ENCODE peak calls at places on chromosomes 5 and 9, in five cellular contexts. One of them, this sample, is unnamed.

GRCh38 chr5:73565969-73566547 is 515 bp downstream of the UTP15 start:
- DNase-seq in HepG2: no peak
- DNase-seq in transverse colon: no peak
- DNase-seq in spleen: no peak
- DNase-seq in Panc1: no peak
- DNase-seq in this sample: no peak

GRCh38 chr5:20023686-20024085 is 35.7 kb upstream of the CDH18 start:
- DNase-seq in spleen: no peak
- DNase-seq in Panc1: no peak
- DNase-seq in transverse colon: no peak
- DNase-seq in HepG2: no peak
- DNase-seq in this sample: no peak

GRCh38 chr9:101814064-101814463 is 75.6 kb upstream of the GRIN3A start:
- DNase-seq in spleen: no peak
- DNase-seq in HepG2: no peak
- DNase-seq in transverse colon: no peak
- DNase-seq in Panc1: no peak
- DNase-seq in this sample: no peak

GRCh38 chr9:14098102-14098501 is 215.8 kb downstream of the NFIB start:
- DNase-seq in HepG2: no peak
- DNase-seq in transverse colon: no peak
- DNase-seq in spleen: no peak
- DNase-seq in Panc1: no peak
- DNase-seq in this sample: no peak

GRCh38 chr9:72758944-72759343 is 193.9 kb downstream of the ALDH1A1 start:
- DNase-seq in spleen: no peak
- DNase-seq in transverse colon: no peak
- DNase-seq in Panc1: no peak
- DNase-seq in HepG2: no peak
- DNase-seq in this sample: no peak

GRCh38 chr9:34999576-34999975 is 10.0 kb downstream of the DNAJB5 start:
- DNase-seq in spleen: no peak
- DNase-seq in Panc1: no peak
- DNase-seq in HepG2: no peak
- DNase-seq in transverse colon: no peak
- DNase-seq in this sample: no peak

GRCh38 chr9:20573023-20573422 is 49.3 kb downstream of the MLLT3 start:
- DNase-seq in HepG2: no peak
- DNase-seq in spleen: no peak
- DNase-seq in Panc1: no peak
- DNase-seq in transverse colon: no peak
- DNase-seq in this sample: no peak

GRCh38 chr5:129973716-129974426 is 69.6 kb downstream of the CHSY3 start:
- DNase-seq in Panc1: no peak
- DNase-seq in HepG2: no peak
- DNase-seq in spleen: no peak
- DNase-seq in transverse colon: no peak
- DNase-seq in this sample: no peak

GRCh38 chr9:12461759-12462158 is 231.4 kb upstream of the TYRP1 start:
- DNase-seq in Panc1: no peak
- DNase-seq in spleen: no peak
- DNase-seq in transverse colon: no peak
- DNase-seq in HepG2: no peak
- DNase-seq in this sample: no peak

GRCh38 chr5:77851229-77852067 is 75.3 kb upstream of the TBCA start:
- DNase-seq in transverse colon: no peak
- DNase-seq in HepG2: no peak
- DNase-seq in spleen: peak
- DNase-seq in Panc1: no peak
- DNase-seq in this sample: no peak

GRCh38 chr5:108260105-108260857 is 121.6 kb downstream of the FBXL17 start:
- DNase-seq in transverse colon: peak
- DNase-seq in Panc1: peak
- DNase-seq in HepG2: peak
- DNase-seq in spleen: peak
- DNase-seq in this sample: peak

GRCh38 chr5:29304555-29304954 is 1888.9 kb upstream of the CDH6 start:
- DNase-seq in spleen: no peak
- DNase-seq in Panc1: no peak
- DNase-seq in HepG2: no peak
- DNase-seq in transverse colon: no peak
- DNase-seq in this sample: no peak

GRCh38 chr9:37775216-37775919 is 9.5 kb downstream of the EXOSC3 start:
- DNase-seq in Panc1: no peak
- DNase-seq in spleen: no peak
- DNase-seq in HepG2: no peak
- DNase-seq in transverse colon: no peak
- DNase-seq in this sample: no peak

GRCh38 chr9:36074870-36075532 is 38.3 kb downstream of the RECK start:
- DNase-seq in transverse colon: peak
- DNase-seq in spleen: no peak
- DNase-seq in HepG2: peak
- DNase-seq in Panc1: no peak
- DNase-seq in this sample: no peak

GRCh38 chr5:78809444-78809843 is 160.9 kb upstream of the LHFPL2 start:
- DNase-seq in HepG2: no peak
- DNase-seq in spleen: no peak
- DNase-seq in Panc1: no peak
- DNase-seq in transverse colon: no peak
- DNase-seq in this sample: no peak

GRCh38 chr9:120475341-120475740 is 104.6 kb downstream of the CDK5RAP2 start:
- DNase-seq in spleen: no peak
- DNase-seq in HepG2: no peak
- DNase-seq in transverse colon: no peak
- DNase-seq in Panc1: no peak
- DNase-seq in this sample: no peak

GRCh38 chr9:88998506-88998905 is 7.2 kb downstream of the S1PR3 start:
- DNase-seq in transverse colon: no peak
- DNase-seq in HepG2: no peak
- DNase-seq in Panc1: no peak
- DNase-seq in spleen: no peak
- DNase-seq in this sample: peak

GRCh38 chr5:135162661-135163265 is 128.7 kb upstream of the PITX1 start:
- DNase-seq in Panc1: no peak
- DNase-seq in HepG2: peak
- DNase-seq in spleen: no peak
- DNase-seq in transverse colon: no peak
- DNase-seq in this sample: no peak

GRCh38 chr9:129834489-129835127 is 467 bp downstream of the C9orf78 start:
- DNase-seq in transverse colon: peak
- DNase-seq in spleen: peak
- DNase-seq in Panc1: no peak
- DNase-seq in HepG2: peak
- DNase-seq in this sample: no peak

DNA sequence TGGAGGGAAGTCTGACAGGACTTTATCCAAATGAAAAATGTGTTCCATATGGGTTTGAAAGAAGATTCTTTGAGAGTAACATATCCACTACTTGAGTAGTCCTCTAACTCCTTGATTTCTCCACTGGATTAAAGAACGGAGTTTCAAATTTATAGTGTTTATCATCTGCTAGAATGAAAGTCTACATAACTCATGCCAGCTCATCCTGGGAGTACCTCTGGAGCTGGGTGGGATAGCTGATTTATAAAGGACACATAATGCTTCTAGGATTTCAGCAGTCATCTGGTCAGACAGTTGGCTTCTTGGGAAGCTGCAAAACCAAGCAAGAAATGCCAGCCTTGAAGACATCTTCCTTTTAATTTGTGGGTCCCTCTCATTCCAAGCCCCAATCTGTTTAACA is 3.1 kb downstream of the GALNT10 start:
- DNase-seq in transverse colon: no peak
- DNase-seq in HepG2: no peak
- DNase-seq in Panc1: no peak
- DNase-seq in spleen: no peak
- DNase-seq in this sample: no peak
- TF ChIP-seq POLR2AphosphoS5 in transverse colon: no peak
- TF ChIP-seq POLR2AphosphoS5 in HepG2: no peak
- TF ChIP-seq POLR2AphosphoS5 in Panc1: no peak
- TF ChIP-seq POLR2AphosphoS5 in spleen: no peak
- TF ChIP-seq POLR2AphosphoS5 in this sample: no peak

GRCh38 chr9:7370378-7370777 is 429.2 kb downstream of the DMAC1 start:
- DNase-seq in transverse colon: no peak
- DNase-seq in Panc1: no peak
- DNase-seq in spleen: no peak
- DNase-seq in HepG2: peak
- DNase-seq in this sample: no peak
- H3K27ac ChIP-seq in transverse colon: no peak
- H3K27ac ChIP-seq in Panc1: no peak
- H3K27ac ChIP-seq in spleen: no peak
- H3K27ac ChIP-seq in HepG2: no peak
- H3K27ac ChIP-seq in this sample: no peak

GRCh38 chr5:157867736-157868135 is 8.8 kb upstream of the CLINT1 start:
- DNase-seq in transverse colon: no peak
- DNase-seq in Panc1: no peak
- DNase-seq in spleen: no peak
- DNase-seq in HepG2: no peak
- DNase-seq in this sample: peak

GRCh38 chr5:157874861-157875260 is 15.9 kb upstream of the CLINT1 start:
- DNase-seq in spleen: no peak
- DNase-seq in HepG2: no peak
- DNase-seq in Panc1: no peak
- DNase-seq in transverse colon: no peak
- DNase-seq in this sample: no peak

GRCh38 chr5:157866536-157866935 is 7.6 kb upstream of the CLINT1 start:
- DNase-seq in spleen: no peak
- DNase-seq in Panc1: no peak
- DNase-seq in transverse colon: no peak
- DNase-seq in HepG2: no peak
- DNase-seq in this sample: no peak

GRCh38 chr5:157865844-157866243 is 6.9 kb upstream of the CLINT1 start:
- DNase-seq in HepG2: peak
- DNase-seq in Panc1: no peak
- DNase-seq in transverse colon: no peak
- DNase-seq in spleen: no peak
- DNase-seq in this sample: no peak

GRCh38 chr5:157870837-157871834 is 12.2 kb upstream of the CLINT1 start:
- DNase-seq in HepG2: peak
- DNase-seq in spleen: no peak
- DNase-seq in transverse colon: no peak
- DNase-seq in Panc1: no peak
- DNase-seq in this sample: no peak
- TF ChIP-seq CTCF in HepG2: no peak
- TF ChIP-seq CTCF in spleen: no peak
- TF ChIP-seq CTCF in transverse colon: no peak
- TF ChIP-seq CTCF in Panc1: no peak
- TF ChIP-seq CTCF in this sample: no peak

DNA sequence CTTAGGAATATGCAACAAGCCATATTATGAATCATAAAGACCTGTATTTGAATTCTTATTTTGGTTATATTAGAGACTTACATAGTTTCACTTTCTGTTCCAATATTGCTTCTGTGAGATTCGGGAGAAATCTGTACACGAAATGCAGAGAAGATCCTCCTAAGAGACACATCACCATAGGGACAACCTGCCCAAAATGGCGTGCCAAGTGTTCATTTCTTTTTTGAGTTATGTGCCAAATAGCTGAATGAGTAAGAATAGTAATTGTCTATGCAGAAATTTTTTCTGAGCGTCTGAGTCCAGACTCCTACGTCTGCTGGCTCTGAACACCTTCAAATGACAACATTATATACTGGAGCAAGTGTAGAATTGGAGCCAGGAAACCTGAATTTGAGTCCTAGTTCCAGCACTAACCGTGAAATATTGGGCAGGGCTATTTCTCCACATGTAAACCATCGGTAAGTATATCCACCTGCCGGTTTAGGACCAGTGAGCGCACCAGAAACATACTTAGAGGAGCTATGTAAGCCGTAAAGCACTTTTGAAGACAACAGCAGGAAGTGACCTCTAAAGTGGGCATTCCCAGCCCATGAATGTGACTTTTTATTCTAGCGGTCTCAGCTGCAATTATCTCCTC is 163.9 kb upstream of the DMRT1 start:
- DNase-seq in transverse colon: no peak
- DNase-seq in spleen: no peak
- DNase-seq in HepG2: peak
- DNase-seq in Panc1: no peak
- DNase-seq in this sample: no peak
- TF ChIP-seq POLR2AphosphoS5 in transverse colon: no peak
- TF ChIP-seq POLR2AphosphoS5 in spleen: no peak
- TF ChIP-seq POLR2AphosphoS5 in HepG2: no peak
- TF ChIP-seq POLR2AphosphoS5 in Panc1: no peak
- TF ChIP-seq POLR2AphosphoS5 in this sample: no peak

GRCh38 chr5:3678801-3679200 is 83.2 kb downstream of the IRX1 start:
- DNase-seq in transverse colon: no peak
- DNase-seq in Panc1: no peak
- DNase-seq in HepG2: no peak
- DNase-seq in spleen: no peak
- DNase-seq in this sample: no peak

GRCh38 chr5:3684771-3685354 is 89.2 kb downstream of the IRX1 start:
- DNase-seq in transverse colon: no peak
- DNase-seq in Panc1: no peak
- DNase-seq in HepG2: no peak
- DNase-seq in spleen: no peak
- DNase-seq in this sample: no peak

DNA sequence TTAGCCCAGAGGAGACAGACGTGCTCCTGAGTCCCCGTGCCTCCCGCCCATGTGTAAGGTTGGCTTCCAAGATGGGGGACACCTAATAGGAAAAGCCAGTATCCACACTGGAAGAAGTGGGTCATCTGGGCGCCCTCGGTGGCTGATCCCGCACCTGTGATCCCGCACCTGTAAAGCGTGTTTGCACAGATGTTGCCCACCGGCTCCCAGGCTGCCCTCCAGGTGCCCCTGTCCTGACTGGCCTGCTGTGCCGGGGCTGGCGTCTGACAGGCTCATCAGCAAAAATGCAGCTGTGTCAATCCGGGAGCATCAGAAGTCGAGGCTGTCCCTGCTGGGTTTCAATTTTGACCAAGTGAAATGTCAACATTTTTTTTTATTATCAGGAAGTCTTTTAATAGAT is 88.5 kb downstream of the IRX1 start:
- DNase-seq in spleen: no peak
- DNase-seq in Panc1: no peak
- DNase-seq in transverse colon: no peak
- DNase-seq in HepG2: no peak
- DNase-seq in this sample: no peak
- H3K27ac ChIP-seq in spleen: no peak
- H3K27ac ChIP-seq in Panc1: no peak
- H3K27ac ChIP-seq in transverse colon: no peak
- H3K27ac ChIP-seq in HepG2: no peak
- H3K27ac ChIP-seq in this sample: no peak

DNA sequence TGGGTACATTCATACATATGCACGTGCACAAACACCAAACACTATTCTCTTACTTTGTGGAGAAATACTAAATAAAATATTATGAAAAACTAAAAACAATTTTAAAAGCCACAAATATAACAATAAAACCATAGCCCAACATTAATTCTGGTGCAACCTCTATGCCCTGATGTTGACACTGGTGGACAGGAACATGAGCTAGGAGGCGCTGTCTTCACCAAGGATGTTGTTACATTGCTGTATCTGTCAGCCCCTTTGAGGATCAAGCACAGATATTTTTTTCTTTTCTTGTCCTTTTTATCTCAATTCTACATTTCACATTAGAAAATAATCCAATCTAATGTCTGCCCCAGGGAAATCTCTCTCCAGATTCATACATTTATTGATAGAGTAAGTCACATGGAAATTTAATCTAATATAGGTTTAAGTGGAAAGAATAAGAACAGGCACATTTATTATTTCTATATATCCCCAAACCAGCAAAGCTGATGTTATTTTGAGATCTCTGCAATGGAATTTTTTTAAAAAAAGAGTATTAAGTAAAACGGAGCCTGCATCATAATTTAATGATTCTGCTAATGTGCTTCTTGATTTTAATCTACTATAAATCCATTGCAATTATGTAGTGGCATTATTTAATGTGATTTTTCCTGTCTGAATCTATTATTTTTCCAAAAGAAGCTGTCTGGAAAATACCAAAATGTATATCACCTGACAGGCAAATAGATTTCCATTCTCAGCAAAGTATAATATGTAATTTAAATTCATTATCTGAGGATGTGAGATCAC is 716.5 kb downstream of the MTRR start:
- DNase-seq in transverse colon: no peak
- DNase-seq in Panc1: no peak
- DNase-seq in HepG2: no peak
- DNase-seq in spleen: no peak
- DNase-seq in this sample: no peak
- TF ChIP-seq CTCF in transverse colon: no peak
- TF ChIP-seq CTCF in Panc1: no peak
- TF ChIP-seq CTCF in HepG2: no peak
- TF ChIP-seq CTCF in spleen: no peak
- TF ChIP-seq CTCF in this sample: no peak